ENCODE peak calls at places on chromosomes 6 and 20, in seven cellular contexts. O is choroid plexus epithelial cell, J is naive B cell, X is ascending aorta, T is right atrium auricular region, G is mesendoderm, V is GM23338. W is an unnamed sample.

GRCh38 chr6:144262470-144263369 is 22.4 kb upstream of the UTRN start:
- DNase-seq in O (no peak), T (no peak), J (no peak), G (no peak), X (no peak), V (no peak), W (no peak)

GRCh38 chr6:102670756-102671155 is 1277.2 kb downstream of the GRIK2 start:
- DNase-seq in X (no peak), G (no peak), V (no peak), J (no peak), O (no peak), T (no peak), W (no peak)

GRCh38 chr20:46128310-46129151 is 10.4 kb downstream of the CD40 start:
- DNase-seq in J (no peak), V (peak), O (peak), T (no peak), X (no peak), G (peak), W (peak)

GRCh38 chr6:5541751-5542432 is 280.6 kb downstream of the FARS2 start:
- DNase-seq in V (peak), X (no peak), T (no peak), G (peak), O (peak), J (no peak), W (no peak)

GRCh38 chr20:31603822-31604566 is 1.1 kb upstream of the ID1 start:
- DNase-seq in O (peak), T (peak), J (peak), X (peak), V (peak), G (peak), W (peak)

GRCh38 chr6:141035312-141036058 is 1097.2 kb upstream of the GJE1 start:
- DNase-seq in O (no peak), T (no peak), J (no peak), V (no peak), X (no peak), G (no peak), W (no peak)

GRCh38 chr6:73078908-73079610 is 146.2 kb downstream of the KHDC1L start:
- DNase-seq in O (no peak), G (no peak), J (no peak), T (no peak), V (no peak), X (no peak), W (no peak)

GRCh38 chr6:17628873-17629272 is 28.8 kb downstream of the FAM8A1 start:
- DNase-seq in X (no peak), V (no peak), G (no peak), T (no peak), O (no peak), J (peak), W (no peak)

GRCh38 chr6:29953001-29953436 is 10.7 kb downstream of the HLA-A start:
- DNase-seq in V (no peak), O (no peak), G (no peak), T (no peak), X (no peak), J (no peak), W (no peak)

GRCh38 chr6:87668006-87668405 is 34.0 kb downstream of the AKIRIN2 start:
- DNase-seq in X (no peak), J (no peak), T (no peak), G (no peak), O (no peak), V (no peak), W (no peak)

GRCh38 chr6:168415149-168415992 is 25.6 kb upstream of the SMOC2 start:
- DNase-seq in V (no peak), O (no peak), G (no peak), X (no peak), T (no peak), J (no peak), W (peak)

GRCh38 chr20:47027042-47027441 is 132.4 kb downstream of the EYA2 start:
- DNase-seq in G (no peak), V (no peak), O (no peak), X (no peak), J (no peak), T (no peak), W (no peak)

GRCh38 chr6:9621276-9621675 is 793.6 kb downstream of the TFAP2A start:
- DNase-seq in V (no peak), X (no peak), O (no peak), G (no peak), J (no peak), T (no peak), W (no peak)

GRCh38 chr6:154249499-154250298 is 106.9 kb downstream of the IPCEF1 start:
- DNase-seq in O (no peak), T (no peak), J (peak), X (no peak), V (no peak), G (no peak), W (no peak)

GRCh38 chr6:78565997-78566396 is 301.4 kb upstream of the IRAK1BP1 start:
- DNase-seq in G (no peak), O (no peak), J (no peak), T (no peak), X (no peak), V (no peak), W (no peak)

GRCh38 chr6:42264146-42264851 is 46.6 kb upstream of the MRPS10 start:
- DNase-seq in V (no peak), J (no peak), X (no peak), T (no peak), O (no peak), G (no peak), W (no peak)

GRCh38 chr20:61185841-61186601 is 66.0 kb upstream of the CDH4 start:
- DNase-seq in X (no peak), G (peak), J (no peak), V (no peak), O (peak), T (no peak), W (no peak)

GRCh38 chr20:16671753-16672152 is 58.1 kb upstream of the SNRPB2 start:
- DNase-seq in T (no peak), X (no peak), O (no peak), G (no peak), V (no peak), J (no peak), W (no peak)

GRCh38 chr20:14415492-14415891 is 78.1 kb upstream of the FLRT3 start:
- DNase-seq in J (no peak), T (no peak), G (peak), X (no peak), V (no peak), O (no peak), W (no peak)

GRCh38 chr6:106724337-106724736 is 95.0 kb downstream of the QRSL1 start:
- DNase-seq in J (no peak), V (no peak), X (no peak), O (no peak), T (no peak), G (no peak), W (no peak)

GRCh38 chr6:137309078-137309762 is 90.0 kb upstream of the IFNGR1 start:
- DNase-seq in J (peak), X (peak), V (peak), O (peak), T (peak), G (peak), W (peak)

GRCh38 chr6:108541843-108542795 is 18.6 kb upstream of the FOXO3 start:
- DNase-seq in J (peak), O (peak), V (peak), X (no peak), T (peak), G (peak), W (peak)

GRCh38 chr20:44104807-44105517 is 82.0 kb downstream of the JPH2 start:
- DNase-seq in V (no peak), J (no peak), T (no peak), O (peak), X (no peak), G (no peak), W (no peak)

GRCh38 chr6:17281100-17281496 is at the start of gene RBM24:
- DNase-seq in V (peak), X (no peak), O (peak), J (no peak), G (peak), T (no peak), W (peak)

GRCh38 chr6:37131104-37131959 is 38.6 kb upstream of the PIM1 start:
- DNase-seq in T (peak), G (peak), V (no peak), X (peak), J (no peak), O (no peak), W (peak)

GRCh38 chr6:12403946-12404647 is 113.9 kb downstream of the EDN1 start:
- DNase-seq in J (no peak), G (no peak), X (no peak), V (no peak), T (no peak), O (no peak), W (no peak)

GRCh38 chr20:38883081-38883980 is 42.9 kb upstream of the FAM83D start:
- DNase-seq in G (no peak), O (peak), T (no peak), X (no peak), V (no peak), J (no peak), W (peak)

W was measured in heart right ventricle.